ENCODE peak calls at places on chromosome 11, in ten cellular contexts. One of them, this sample, is unnamed.

GRCh38 chr11:35066783-35067476 is 72.0 kb upstream of the CD44 start:
- DNase-seq in AG10803: no peak
- DNase-seq in fibroblast of villous mesenchyme: no peak
- DNase-seq in fibroblast of lung: no peak
- DNase-seq in neural progenitor cell: no peak
- DNase-seq in body of pancreas: no peak
- DNase-seq in right lobe of liver: no peak
- DNase-seq in PC-3: no peak
- DNase-seq in NB4: peak
- DNase-seq in kidney epithelial cell: no peak
- DNase-seq in this sample: no peak

GRCh38 chr11:100827934-100828661 is 141.0 kb downstream of the ARHGAP42 start:
- DNase-seq in AG10803: no peak
- DNase-seq in fibroblast of villous mesenchyme: peak
- DNase-seq in fibroblast of lung: peak
- DNase-seq in neural progenitor cell: peak
- DNase-seq in body of pancreas: peak
- DNase-seq in right lobe of liver: no peak
- DNase-seq in PC-3: peak
- DNase-seq in NB4: no peak
- DNase-seq in kidney epithelial cell: peak
- DNase-seq in this sample: peak

GRCh38 chr11:19962795-19963163 is 197.5 kb downstream of the DBX1 start:
- DNase-seq in AG10803: peak
- DNase-seq in fibroblast of villous mesenchyme: peak
- DNase-seq in fibroblast of lung: peak
- DNase-seq in neural progenitor cell: no peak
- DNase-seq in body of pancreas: no peak
- DNase-seq in right lobe of liver: no peak
- DNase-seq in PC-3: no peak
- DNase-seq in NB4: no peak
- DNase-seq in kidney epithelial cell: peak
- DNase-seq in this sample: peak

GRCh38 chr11:75558939-75559843 is 2.9 kb upstream of the SERPINH1 start:
- DNase-seq in AG10803: peak
- DNase-seq in fibroblast of villous mesenchyme: peak
- DNase-seq in fibroblast of lung: peak
- DNase-seq in neural progenitor cell: no peak
- DNase-seq in body of pancreas: no peak
- DNase-seq in right lobe of liver: no peak
- DNase-seq in PC-3: no peak
- DNase-seq in NB4: no peak
- DNase-seq in kidney epithelial cell: no peak
- DNase-seq in this sample: peak

GRCh38 chr11:15663778-15664218 is 549.1 kb downstream of the INSC start:
- DNase-seq in AG10803: no peak
- DNase-seq in fibroblast of villous mesenchyme: no peak
- DNase-seq in fibroblast of lung: no peak
- DNase-seq in neural progenitor cell: peak
- DNase-seq in body of pancreas: peak
- DNase-seq in right lobe of liver: no peak
- DNase-seq in PC-3: no peak
- DNase-seq in NB4: no peak
- DNase-seq in kidney epithelial cell: peak
- DNase-seq in this sample: no peak

GRCh38 chr11:104124979-104125378 is 39.0 kb downstream of the PDGFD start:
- DNase-seq in AG10803: no peak
- DNase-seq in fibroblast of villous mesenchyme: no peak
- DNase-seq in fibroblast of lung: no peak
- DNase-seq in neural progenitor cell: no peak
- DNase-seq in body of pancreas: no peak
- DNase-seq in right lobe of liver: no peak
- DNase-seq in PC-3: no peak
- DNase-seq in NB4: no peak
- DNase-seq in kidney epithelial cell: no peak
- DNase-seq in this sample: no peak

GRCh38 chr11:86577663-86578636 is 94.5 kb downstream of the ME3 start:
- DNase-seq in AG10803: peak
- DNase-seq in fibroblast of villous mesenchyme: peak
- DNase-seq in fibroblast of lung: peak
- DNase-seq in neural progenitor cell: no peak
- DNase-seq in body of pancreas: peak
- DNase-seq in right lobe of liver: peak
- DNase-seq in PC-3: peak
- DNase-seq in NB4: no peak
- DNase-seq in kidney epithelial cell: no peak
- DNase-seq in this sample: peak

GRCh38 chr11:19929655-19930054 is 217.0 kb downstream of the NAV2 start:
- DNase-seq in AG10803: peak
- DNase-seq in fibroblast of villous mesenchyme: peak
- DNase-seq in fibroblast of lung: peak
- DNase-seq in neural progenitor cell: no peak
- DNase-seq in body of pancreas: no peak
- DNase-seq in right lobe of liver: no peak
- DNase-seq in PC-3: no peak
- DNase-seq in NB4: no peak
- DNase-seq in kidney epithelial cell: no peak
- DNase-seq in this sample: no peak

GRCh38 chr11:7672960-7673723 is at the start of gene CYB5R2:
- DNase-seq in AG10803: peak
- DNase-seq in fibroblast of villous mesenchyme: peak
- DNase-seq in fibroblast of lung: peak
- DNase-seq in neural progenitor cell: peak
- DNase-seq in body of pancreas: peak
- DNase-seq in right lobe of liver: peak
- DNase-seq in PC-3: no peak
- DNase-seq in NB4: no peak
- DNase-seq in kidney epithelial cell: no peak
- DNase-seq in this sample: peak

GRCh38 chr11:74380746-74381439 is 17.3 kb downstream of the PGM2L1 start:
- DNase-seq in AG10803: no peak
- DNase-seq in fibroblast of villous mesenchyme: no peak
- DNase-seq in fibroblast of lung: peak
- DNase-seq in neural progenitor cell: no peak
- DNase-seq in body of pancreas: peak
- DNase-seq in right lobe of liver: peak
- DNase-seq in PC-3: peak
- DNase-seq in NB4: peak
- DNase-seq in kidney epithelial cell: no peak
- DNase-seq in this sample: no peak

GRCh38 chr11:19275496-19275895 is 34.8 kb upstream of the E2F8 start:
- DNase-seq in AG10803: no peak
- DNase-seq in fibroblast of villous mesenchyme: no peak
- DNase-seq in fibroblast of lung: no peak
- DNase-seq in neural progenitor cell: no peak
- DNase-seq in body of pancreas: no peak
- DNase-seq in right lobe of liver: no peak
- DNase-seq in PC-3: peak
- DNase-seq in NB4: peak
- DNase-seq in kidney epithelial cell: no peak
- DNase-seq in this sample: no peak

DNA sequence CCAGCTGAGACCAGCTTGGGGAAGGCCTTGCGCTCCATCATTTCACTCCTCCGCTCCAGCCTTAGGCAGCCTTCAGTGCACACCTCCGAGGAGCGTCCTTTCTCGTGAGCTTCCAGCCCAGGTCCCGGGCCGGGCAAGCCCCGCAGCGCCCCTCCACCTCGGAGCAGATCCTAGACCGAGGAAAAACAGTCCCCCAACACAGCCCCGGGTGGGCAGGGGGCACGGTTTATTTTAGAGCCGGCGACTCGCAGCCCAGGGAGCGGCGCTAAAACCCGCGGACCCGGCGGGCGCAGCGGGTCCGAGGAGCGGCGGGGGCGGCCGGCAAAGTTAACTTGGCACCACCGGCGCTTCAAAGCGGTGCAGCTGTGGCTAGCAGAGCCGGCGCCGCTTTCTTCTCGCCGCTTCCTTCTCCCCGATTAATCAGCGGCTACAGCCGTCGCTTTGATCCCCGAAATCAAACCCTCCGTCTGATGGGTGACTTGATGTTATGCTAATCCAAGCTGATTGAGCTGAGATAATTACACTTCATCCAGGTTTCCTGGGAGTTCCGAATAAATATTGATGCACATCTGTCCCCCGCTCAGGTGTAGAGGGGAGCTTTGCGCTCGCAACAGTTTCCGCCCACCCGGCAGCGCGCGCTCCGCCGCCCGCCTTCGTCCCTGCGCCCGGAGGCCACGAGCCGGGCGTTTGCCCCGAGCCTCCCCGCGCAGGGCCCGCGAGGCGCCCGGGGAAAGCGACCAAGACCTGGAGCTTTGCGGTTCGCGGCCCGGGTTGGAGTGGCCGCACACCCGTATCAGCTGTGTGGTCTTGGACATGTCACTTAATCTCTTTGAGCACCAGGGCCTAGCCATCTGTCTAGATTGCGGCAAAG is 192.7 kb downstream of the BUD13 start:
- DNase-seq in AG10803: no peak
- DNase-seq in fibroblast of villous mesenchyme: no peak
- DNase-seq in fibroblast of lung: no peak
- DNase-seq in neural progenitor cell: peak
- DNase-seq in body of pancreas: no peak
- DNase-seq in right lobe of liver: no peak
- DNase-seq in PC-3: no peak
- DNase-seq in NB4: no peak
- DNase-seq in kidney epithelial cell: no peak
- DNase-seq in this sample: no peak
- TF ChIP-seq CTCF in AG10803: no peak
- TF ChIP-seq CTCF in fibroblast of villous mesenchyme: no peak
- TF ChIP-seq CTCF in fibroblast of lung: no peak
- TF ChIP-seq CTCF in neural progenitor cell: peak
- TF ChIP-seq CTCF in body of pancreas: no peak
- TF ChIP-seq CTCF in right lobe of liver: no peak
- TF ChIP-seq CTCF in PC-3: no peak
- TF ChIP-seq CTCF in NB4: no peak
- TF ChIP-seq CTCF in kidney epithelial cell: no peak
- TF ChIP-seq CTCF in this sample: no peak

GRCh38 chr11:111937461-111937769 is 272 bp downstream of the DIXDC1 start:
- DNase-seq in AG10803: no peak
- DNase-seq in fibroblast of villous mesenchyme: no peak
- DNase-seq in fibroblast of lung: no peak
- DNase-seq in neural progenitor cell: no peak
- DNase-seq in body of pancreas: no peak
- DNase-seq in right lobe of liver: no peak
- DNase-seq in PC-3: no peak
- DNase-seq in NB4: no peak
- DNase-seq in kidney epithelial cell: no peak
- DNase-seq in this sample: no peak

GRCh38 chr11:111939836-111940604 is 2.9 kb downstream of the DIXDC1 start:
- DNase-seq in AG10803: peak
- DNase-seq in fibroblast of villous mesenchyme: peak
- DNase-seq in fibroblast of lung: peak
- DNase-seq in neural progenitor cell: no peak
- DNase-seq in body of pancreas: no peak
- DNase-seq in right lobe of liver: no peak
- DNase-seq in PC-3: peak
- DNase-seq in NB4: no peak
- DNase-seq in kidney epithelial cell: peak
- DNase-seq in this sample: peak

GRCh38 chr11:111937859-111938258 is 716 bp downstream of the DIXDC1 start:
- DNase-seq in AG10803: no peak
- DNase-seq in fibroblast of villous mesenchyme: no peak
- DNase-seq in fibroblast of lung: no peak
- DNase-seq in neural progenitor cell: peak
- DNase-seq in body of pancreas: no peak
- DNase-seq in right lobe of liver: no peak
- DNase-seq in PC-3: no peak
- DNase-seq in NB4: peak
- DNase-seq in kidney epithelial cell: no peak
- DNase-seq in this sample: no peak

GRCh38 chr11:111936045-111936400 is 1.1 kb upstream of the DIXDC1 start:
- DNase-seq in AG10803: no peak
- DNase-seq in fibroblast of villous mesenchyme: peak
- DNase-seq in fibroblast of lung: no peak
- DNase-seq in neural progenitor cell: no peak
- DNase-seq in body of pancreas: no peak
- DNase-seq in right lobe of liver: no peak
- DNase-seq in PC-3: no peak
- DNase-seq in NB4: no peak
- DNase-seq in kidney epithelial cell: no peak
- DNase-seq in this sample: no peak

GRCh38 chr11:111938687-111939160 is 1.6 kb downstream of the DIXDC1 start:
- DNase-seq in AG10803: peak
- DNase-seq in fibroblast of villous mesenchyme: peak
- DNase-seq in fibroblast of lung: peak
- DNase-seq in neural progenitor cell: peak
- DNase-seq in body of pancreas: no peak
- DNase-seq in right lobe of liver: no peak
- DNase-seq in PC-3: peak
- DNase-seq in NB4: peak
- DNase-seq in kidney epithelial cell: no peak
- DNase-seq in this sample: peak
- H3K4me3 ChIP-seq in AG10803: peak
- H3K4me3 ChIP-seq in fibroblast of villous mesenchyme: no peak
- H3K4me3 ChIP-seq in fibroblast of lung: peak
- H3K4me3 ChIP-seq in neural progenitor cell: peak
- H3K4me3 ChIP-seq in body of pancreas: no peak
- H3K4me3 ChIP-seq in right lobe of liver: no peak
- H3K4me3 ChIP-seq in PC-3: no peak
- H3K4me3 ChIP-seq in NB4: peak
- H3K4me3 ChIP-seq in kidney epithelial cell: peak
- H3K4me3 ChIP-seq in this sample: peak

DNA sequence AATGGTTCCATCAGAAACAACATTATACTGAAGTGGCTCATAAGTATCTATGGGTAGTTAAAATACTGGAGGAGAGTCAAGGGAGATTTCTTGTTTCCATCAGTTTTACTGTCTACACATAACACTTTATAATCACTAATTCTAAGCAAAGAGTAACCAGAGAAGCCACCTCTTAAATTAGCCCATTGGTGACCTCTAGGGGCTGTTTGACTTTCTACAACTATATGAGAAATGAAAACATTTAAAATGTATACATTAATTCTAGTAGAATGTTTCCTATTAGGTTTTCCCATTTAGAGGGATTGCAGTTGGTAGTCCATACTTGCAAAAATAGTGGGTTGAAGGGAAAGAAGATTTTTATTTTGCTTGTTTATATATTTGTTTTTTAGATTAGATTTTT is 504.3 kb downstream of the FAM181B start:
- DNase-seq in AG10803: peak
- DNase-seq in fibroblast of villous mesenchyme: peak
- DNase-seq in fibroblast of lung: no peak
- DNase-seq in neural progenitor cell: peak
- DNase-seq in body of pancreas: no peak
- DNase-seq in right lobe of liver: no peak
- DNase-seq in PC-3: peak
- DNase-seq in NB4: peak
- DNase-seq in kidney epithelial cell: no peak
- DNase-seq in this sample: peak
- TF ChIP-seq CTCF in AG10803: peak
- TF ChIP-seq CTCF in fibroblast of villous mesenchyme: no peak
- TF ChIP-seq CTCF in fibroblast of lung: no peak
- TF ChIP-seq CTCF in neural progenitor cell: peak
- TF ChIP-seq CTCF in body of pancreas: no peak
- TF ChIP-seq CTCF in right lobe of liver: peak
- TF ChIP-seq CTCF in PC-3: peak
- TF ChIP-seq CTCF in NB4: peak
- TF ChIP-seq CTCF in kidney epithelial cell: peak
- TF ChIP-seq CTCF in this sample: peak

DNA sequence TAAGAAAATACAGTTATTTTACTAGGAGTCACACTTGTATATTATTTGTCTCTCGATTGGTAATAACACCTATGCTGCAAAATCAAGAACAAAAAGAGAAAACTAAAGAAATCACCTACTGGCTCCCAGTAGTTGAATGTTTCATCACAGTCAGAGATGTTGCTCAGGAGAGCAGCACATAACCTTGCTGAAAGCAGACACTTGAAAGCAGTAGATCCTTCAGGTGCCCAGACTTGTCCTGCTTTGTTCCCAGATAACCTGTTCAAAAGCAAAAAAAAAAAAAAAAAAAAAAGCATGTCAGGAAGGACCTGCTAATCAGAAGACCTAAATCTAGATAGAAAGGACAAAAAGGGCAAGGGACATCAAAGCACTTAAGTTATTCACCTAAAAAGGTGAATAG is 1.3 kb downstream of the ALG9 start:
- DNase-seq in AG10803: no peak
- DNase-seq in fibroblast of villous mesenchyme: no peak
- DNase-seq in fibroblast of lung: no peak
- DNase-seq in neural progenitor cell: no peak
- DNase-seq in body of pancreas: no peak
- DNase-seq in right lobe of liver: no peak
- DNase-seq in PC-3: no peak
- DNase-seq in NB4: no peak
- DNase-seq in kidney epithelial cell: no peak
- DNase-seq in this sample: no peak
- H3K4me3 ChIP-seq in AG10803: peak
- H3K4me3 ChIP-seq in fibroblast of villous mesenchyme: no peak
- H3K4me3 ChIP-seq in fibroblast of lung: peak
- H3K4me3 ChIP-seq in neural progenitor cell: peak
- H3K4me3 ChIP-seq in body of pancreas: no peak
- H3K4me3 ChIP-seq in right lobe of liver: no peak
- H3K4me3 ChIP-seq in PC-3: peak
- H3K4me3 ChIP-seq in NB4: peak
- H3K4me3 ChIP-seq in kidney epithelial cell: no peak
- H3K4me3 ChIP-seq in this sample: no peak